ENCODE peak calls at places on chromosome X, in four cellular contexts. T is right lobe of liver, U is fibroblast of mammary gland, X is suprapubic skin. K is an unnamed sample.

GRCh38 chrX:103063191-103063845 is 653 bp downstream of the BEX1 start:
- DNase-seq in T (no peak), X (no peak), U (peak), K (peak)

GRCh38 chrX:129678881-129679195 is 24.1 kb upstream of the APLN start:
- DNase-seq in X (no peak), T (no peak), U (no peak), K (no peak)

GRCh38 chrX:103464071-103464773 is 55.1 kb downstream of the RAB40A start:
- DNase-seq in U (peak), X (no peak), T (no peak), K (peak)

GRCh38 chrX:16920116-16920515 is 26.3 kb upstream of the REPS2 start:
- DNase-seq in T (no peak), X (no peak), U (peak), K (peak)

GRCh38 chrX:121308276-121308805 is 260.9 kb downstream of the GLUD2 start:
- DNase-seq in T (no peak), U (peak), X (no peak), K (peak)

GRCh38 chrX:22389544-22390243 is 117.0 kb downstream of the CBLL2 start:
- DNase-seq in X (no peak), U (peak), T (no peak), K (peak)

GRCh38 chrX:8815460-8816065 is 14.4 kb upstream of the FAM9A start:
- DNase-seq in X (no peak), T (no peak), U (peak), K (peak)

GRCh38 chrX:71210829-71211228 is 12.2 kb upstream of the GJB1 start:
- DNase-seq in X (no peak), U (peak), T (no peak), K (peak)

GRCh38 chrX:41076742-41077141 is 8.5 kb upstream of the USP9X start:
- DNase-seq in X (no peak), U (no peak), T (no peak), K (no peak)
- H3K4me3 ChIP-seq in X (no peak), U (no peak), T (no peak), K (no peak)

GRCh38 chrX:131081772-131082755 is 23.9 kb downstream of the ARHGAP36 start:
- DNase-seq in X (no peak), T (no peak), U (no peak), K (no peak)
- H3K4me3 ChIP-seq in X (no peak), T (no peak), U (no peak), K (no peak)

DNA sequence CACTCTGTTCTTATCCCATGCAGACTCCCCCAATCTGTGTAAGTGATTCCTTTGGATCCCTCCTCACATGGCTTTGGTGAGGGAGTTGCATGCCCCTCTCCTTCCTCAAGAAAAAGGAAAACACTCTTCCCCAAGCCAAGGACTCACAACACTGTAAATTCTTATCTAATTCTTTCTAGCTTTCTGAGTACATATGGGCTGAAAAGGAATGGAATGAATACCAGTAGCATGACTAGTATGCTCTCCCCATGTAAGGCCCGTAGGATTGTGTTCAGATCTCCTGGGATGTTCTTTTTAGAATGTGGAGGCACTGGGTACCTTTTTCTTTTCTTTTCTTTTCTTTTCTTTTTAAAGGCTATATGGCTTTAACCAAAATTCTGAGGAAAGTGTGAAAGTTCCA is 17.0 kb upstream of the MAGED1 start:
- DNase-seq in U (peak), X (no peak), T (no peak), K (peak)
- H3K4me3 ChIP-seq in U (no peak), X (no peak), T (no peak), K (no peak)

GRCh38 chrX:20382082-20382481 is 115.4 kb upstream of the RPS6KA3 start:
- DNase-seq in T (no peak), X (no peak), U (no peak), K (no peak)
- H3K4me3 ChIP-seq in T (no peak), X (no peak), U (no peak), K (no peak)

GRCh38 chrX:131747173-131747572 is 203.3 kb downstream of the OR13H1 start:
- DNase-seq in X (peak), T (peak), U (peak), K (no peak)

GRCh38 chrX:131741103-131741581 is 197.3 kb downstream of the OR13H1 start:
- DNase-seq in U (peak), X (peak), T (peak), K (no peak)

GRCh38 chrX:131745942-131746489 is 202.1 kb downstream of the OR13H1 start:
- DNase-seq in X (no peak), T (no peak), U (no peak), K (no peak)

DNA sequence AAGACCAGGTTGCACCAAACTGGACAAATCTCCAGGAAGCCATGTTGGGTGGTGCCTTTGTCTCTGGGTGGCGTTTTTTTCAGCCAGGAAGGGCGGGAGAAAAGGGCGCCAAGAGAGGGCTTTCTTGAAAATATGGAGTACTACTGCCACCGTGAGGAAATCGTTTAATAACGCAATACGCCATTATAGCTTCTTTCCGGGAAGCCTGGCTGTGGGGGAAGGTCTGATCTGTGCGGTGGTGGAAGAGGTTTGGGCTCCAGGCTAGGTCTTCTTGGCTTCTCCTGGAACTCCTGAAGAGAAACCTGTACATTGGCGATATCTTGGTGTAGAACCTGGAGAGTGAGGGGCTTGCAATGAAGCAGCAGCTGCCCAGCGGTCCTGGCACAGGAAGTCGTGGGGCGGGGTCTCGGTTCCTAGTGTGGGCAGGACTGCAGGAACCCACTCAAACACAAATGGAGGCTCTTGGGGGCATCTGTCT is 202.7 kb downstream of the OR13H1 start:
- DNase-seq in X (peak), T (peak), U (peak), K (no peak)
- H3K4me3 ChIP-seq in X (no peak), T (peak), U (peak), K (no peak)

GRCh38 chrX:37754518-37754917 is 25.3 kb upstream of the CYBB start:
- DNase-seq in T (no peak), X (no peak), U (no peak), K (no peak)
- H3K4me3 ChIP-seq in T (no peak), X (no peak), U (no peak), K (no peak)

DNA sequence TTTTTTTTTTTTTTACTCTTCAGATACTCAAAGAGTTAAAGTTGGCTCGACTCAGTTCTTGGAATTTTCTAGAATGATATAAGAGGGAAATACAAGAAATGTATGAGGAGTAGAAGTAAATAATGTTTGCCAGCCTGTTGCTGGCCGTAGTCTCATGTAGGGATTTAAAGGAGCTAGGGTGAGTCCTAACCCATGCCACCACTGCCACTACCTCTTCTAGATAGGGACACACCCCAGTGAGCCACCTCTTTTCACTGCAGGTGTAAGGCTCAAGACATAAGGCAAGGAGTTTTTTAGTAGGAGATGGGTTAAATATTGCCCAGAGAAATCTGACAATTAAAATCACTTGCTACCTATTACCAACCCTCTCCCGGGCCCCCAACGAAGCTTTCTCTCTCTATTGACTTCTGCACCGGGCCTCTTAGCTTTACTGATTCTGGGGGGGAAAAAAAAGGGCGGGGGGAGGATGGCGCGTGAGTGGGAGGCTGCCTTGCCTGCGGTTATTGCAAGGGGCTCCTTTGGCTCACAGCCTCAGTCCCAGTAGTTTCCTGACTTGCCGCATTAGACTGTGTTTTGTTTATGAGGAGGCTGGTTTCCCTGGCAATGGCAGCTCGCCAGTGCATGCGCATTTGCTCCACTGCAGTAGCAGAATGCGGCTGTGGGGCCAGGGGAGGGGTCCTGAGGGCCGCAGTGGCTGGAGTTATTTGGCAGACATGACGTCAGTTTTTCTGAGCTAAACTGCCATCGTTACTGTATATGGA is 3.0 kb downstream of the LINC00632 start:
- DNase-seq in X (peak), U (no peak), T (no peak), K (peak)
- H3K4me3 ChIP-seq in X (peak), U (no peak), T (no peak), K (no peak)

GRCh38 chrX:3962511-3963350 is 249.3 kb upstream of the PRKX start:
- DNase-seq in T (no peak), U (peak), X (no peak), K (peak)
- H3K4me3 ChIP-seq in T (no peak), U (no peak), X (no peak), K (no peak)

GRCh38 chrX:23782455-23782854 is 518 bp upstream of the SAT1 start:
- DNase-seq in T (no peak), X (no peak), U (peak), K (peak)
- H3K4me3 ChIP-seq in T (peak), X (peak), U (peak), K (peak)

K was measured in cardiac fibroblast.